ENCODE peak calls at places on chromosomes 4 and X, in ten cellular contexts. One of them, this sample, is unnamed.

GRCh38 chr4:98481167-98481566 is 177.2 kb downstream of the TSPAN5 start:
- DNase-seq in substantia nigra: peak
- DNase-seq in stimulated activated naive CD8-positive, alpha-beta T cell treated with anti-CD3 and anti-CD28 coated beads, Interleukin-15, Interleukin-2, amounts not matched to agents 100 U/mL and 50 U/mL, for 24 hours: no peak
- DNase-seq in posterior vena cava: no peak
- DNase-seq in activated naive CD4-positive, alpha-beta T cell treated with anti-CD3 and anti-CD28 coated beads for 36 hours: no peak
- DNase-seq in neural progenitor cell: no peak
- DNase-seq in activated gamma-delta T cell treated with Interleukin-2 at 50 U/mL for 16 hours: no peak
- DNase-seq in ecto neural progenitor cell: no peak
- DNase-seq in stimulated activated CD4-positive, alpha-beta T cell treated with anti-CD3 and anti-CD28 coated beads, TNF-alpha, amount 100 ng/mL, for 1 hour: no peak
- DNase-seq in iris pigment epithelial cell: no peak
- DNase-seq in this sample: peak

GRCh38 chr4:110483516-110483915 is 7.6 kb downstream of the ENPEP start:
- DNase-seq in iris pigment epithelial cell: no peak
- DNase-seq in activated gamma-delta T cell treated with Interleukin-2 at 50 U/mL for 16 hours: no peak
- DNase-seq in posterior vena cava: no peak
- DNase-seq in stimulated activated naive CD8-positive, alpha-beta T cell treated with anti-CD3 and anti-CD28 coated beads, Interleukin-15, Interleukin-2, amounts not matched to agents 100 U/mL and 50 U/mL, for 24 hours: no peak
- DNase-seq in activated naive CD4-positive, alpha-beta T cell treated with anti-CD3 and anti-CD28 coated beads for 36 hours: no peak
- DNase-seq in substantia nigra: no peak
- DNase-seq in neural progenitor cell: no peak
- DNase-seq in stimulated activated CD4-positive, alpha-beta T cell treated with anti-CD3 and anti-CD28 coated beads, TNF-alpha, amount 100 ng/mL, for 1 hour: no peak
- DNase-seq in ecto neural progenitor cell: no peak
- DNase-seq in this sample: no peak

GRCh38 chrX:43836435-43837184 is 45.6 kb downstream of the MAOB start:
- DNase-seq in stimulated activated naive CD8-positive, alpha-beta T cell treated with anti-CD3 and anti-CD28 coated beads, Interleukin-15, Interleukin-2, amounts not matched to agents 100 U/mL and 50 U/mL, for 24 hours: no peak
- DNase-seq in substantia nigra: no peak
- DNase-seq in iris pigment epithelial cell: peak
- DNase-seq in posterior vena cava: no peak
- DNase-seq in stimulated activated CD4-positive, alpha-beta T cell treated with anti-CD3 and anti-CD28 coated beads, TNF-alpha, amount 100 ng/mL, for 1 hour: no peak
- DNase-seq in activated naive CD4-positive, alpha-beta T cell treated with anti-CD3 and anti-CD28 coated beads for 36 hours: no peak
- DNase-seq in neural progenitor cell: peak
- DNase-seq in ecto neural progenitor cell: no peak
- DNase-seq in activated gamma-delta T cell treated with Interleukin-2 at 50 U/mL for 16 hours: no peak
- DNase-seq in this sample: no peak

GRCh38 chrX:38770152-38770551 is 31.1 kb upstream of the MID1IP1 start:
- DNase-seq in iris pigment epithelial cell: no peak
- DNase-seq in substantia nigra: no peak
- DNase-seq in stimulated activated CD4-positive, alpha-beta T cell treated with anti-CD3 and anti-CD28 coated beads, TNF-alpha, amount 100 ng/mL, for 1 hour: no peak
- DNase-seq in stimulated activated naive CD8-positive, alpha-beta T cell treated with anti-CD3 and anti-CD28 coated beads, Interleukin-15, Interleukin-2, amounts not matched to agents 100 U/mL and 50 U/mL, for 24 hours: no peak
- DNase-seq in activated naive CD4-positive, alpha-beta T cell treated with anti-CD3 and anti-CD28 coated beads for 36 hours: no peak
- DNase-seq in activated gamma-delta T cell treated with Interleukin-2 at 50 U/mL for 16 hours: no peak
- DNase-seq in ecto neural progenitor cell: no peak
- DNase-seq in neural progenitor cell: no peak
- DNase-seq in posterior vena cava: no peak
- DNase-seq in this sample: no peak

GRCh38 chrX:102832661-102833060 is 104.4 kb upstream of the RAB40AL start:
- DNase-seq in posterior vena cava: no peak
- DNase-seq in activated naive CD4-positive, alpha-beta T cell treated with anti-CD3 and anti-CD28 coated beads for 36 hours: no peak
- DNase-seq in ecto neural progenitor cell: no peak
- DNase-seq in activated gamma-delta T cell treated with Interleukin-2 at 50 U/mL for 16 hours: no peak
- DNase-seq in iris pigment epithelial cell: peak
- DNase-seq in stimulated activated naive CD8-positive, alpha-beta T cell treated with anti-CD3 and anti-CD28 coated beads, Interleukin-15, Interleukin-2, amounts not matched to agents 100 U/mL and 50 U/mL, for 24 hours: no peak
- DNase-seq in neural progenitor cell: peak
- DNase-seq in stimulated activated CD4-positive, alpha-beta T cell treated with anti-CD3 and anti-CD28 coated beads, TNF-alpha, amount 100 ng/mL, for 1 hour: no peak
- DNase-seq in substantia nigra: no peak
- DNase-seq in this sample: no peak

GRCh38 chrX:16172391-16172790 is 5.1 kb downstream of the MAGEB17 start:
- DNase-seq in ecto neural progenitor cell: no peak
- DNase-seq in stimulated activated naive CD8-positive, alpha-beta T cell treated with anti-CD3 and anti-CD28 coated beads, Interleukin-15, Interleukin-2, amounts not matched to agents 100 U/mL and 50 U/mL, for 24 hours: no peak
- DNase-seq in substantia nigra: no peak
- DNase-seq in iris pigment epithelial cell: no peak
- DNase-seq in neural progenitor cell: no peak
- DNase-seq in activated gamma-delta T cell treated with Interleukin-2 at 50 U/mL for 16 hours: no peak
- DNase-seq in activated naive CD4-positive, alpha-beta T cell treated with anti-CD3 and anti-CD28 coated beads for 36 hours: no peak
- DNase-seq in posterior vena cava: no peak
- DNase-seq in stimulated activated CD4-positive, alpha-beta T cell treated with anti-CD3 and anti-CD28 coated beads, TNF-alpha, amount 100 ng/mL, for 1 hour: no peak
- DNase-seq in this sample: no peak

GRCh38 chrX:48835524-48836329 is at the start of gene PCSK1N:
- DNase-seq in activated gamma-delta T cell treated with Interleukin-2 at 50 U/mL for 16 hours: peak
- DNase-seq in ecto neural progenitor cell: no peak
- DNase-seq in neural progenitor cell: peak
- DNase-seq in posterior vena cava: no peak
- DNase-seq in stimulated activated naive CD8-positive, alpha-beta T cell treated with anti-CD3 and anti-CD28 coated beads, Interleukin-15, Interleukin-2, amounts not matched to agents 100 U/mL and 50 U/mL, for 24 hours: peak
- DNase-seq in substantia nigra: peak
- DNase-seq in iris pigment epithelial cell: no peak
- DNase-seq in stimulated activated CD4-positive, alpha-beta T cell treated with anti-CD3 and anti-CD28 coated beads, TNF-alpha, amount 100 ng/mL, for 1 hour: no peak
- DNase-seq in activated naive CD4-positive, alpha-beta T cell treated with anti-CD3 and anti-CD28 coated beads for 36 hours: peak
- DNase-seq in this sample: no peak

GRCh38 chrX:8867454-8867853 is 66.3 kb upstream of the FAM9A start:
- DNase-seq in substantia nigra: no peak
- DNase-seq in posterior vena cava: no peak
- DNase-seq in activated naive CD4-positive, alpha-beta T cell treated with anti-CD3 and anti-CD28 coated beads for 36 hours: no peak
- DNase-seq in iris pigment epithelial cell: no peak
- DNase-seq in activated gamma-delta T cell treated with Interleukin-2 at 50 U/mL for 16 hours: no peak
- DNase-seq in stimulated activated CD4-positive, alpha-beta T cell treated with anti-CD3 and anti-CD28 coated beads, TNF-alpha, amount 100 ng/mL, for 1 hour: no peak
- DNase-seq in neural progenitor cell: no peak
- DNase-seq in ecto neural progenitor cell: no peak
- DNase-seq in stimulated activated naive CD8-positive, alpha-beta T cell treated with anti-CD3 and anti-CD28 coated beads, Interleukin-15, Interleukin-2, amounts not matched to agents 100 U/mL and 50 U/mL, for 24 hours: no peak
- DNase-seq in this sample: no peak

GRCh38 chr4:36716874-36717273 is 435.5 kb downstream of the DTHD1 start:
- DNase-seq in stimulated activated CD4-positive, alpha-beta T cell treated with anti-CD3 and anti-CD28 coated beads, TNF-alpha, amount 100 ng/mL, for 1 hour: no peak
- DNase-seq in iris pigment epithelial cell: peak
- DNase-seq in neural progenitor cell: no peak
- DNase-seq in posterior vena cava: no peak
- DNase-seq in substantia nigra: no peak
- DNase-seq in stimulated activated naive CD8-positive, alpha-beta T cell treated with anti-CD3 and anti-CD28 coated beads, Interleukin-15, Interleukin-2, amounts not matched to agents 100 U/mL and 50 U/mL, for 24 hours: no peak
- DNase-seq in ecto neural progenitor cell: no peak
- DNase-seq in activated naive CD4-positive, alpha-beta T cell treated with anti-CD3 and anti-CD28 coated beads for 36 hours: no peak
- DNase-seq in activated gamma-delta T cell treated with Interleukin-2 at 50 U/mL for 16 hours: no peak
- DNase-seq in this sample: no peak

GRCh38 chr4:185590982-185591381 is 55.7 kb upstream of the PDLIM3 start:
- DNase-seq in activated gamma-delta T cell treated with Interleukin-2 at 50 U/mL for 16 hours: no peak
- DNase-seq in ecto neural progenitor cell: no peak
- DNase-seq in posterior vena cava: no peak
- DNase-seq in substantia nigra: no peak
- DNase-seq in activated naive CD4-positive, alpha-beta T cell treated with anti-CD3 and anti-CD28 coated beads for 36 hours: no peak
- DNase-seq in iris pigment epithelial cell: no peak
- DNase-seq in stimulated activated CD4-positive, alpha-beta T cell treated with anti-CD3 and anti-CD28 coated beads, TNF-alpha, amount 100 ng/mL, for 1 hour: no peak
- DNase-seq in neural progenitor cell: no peak
- DNase-seq in stimulated activated naive CD8-positive, alpha-beta T cell treated with anti-CD3 and anti-CD28 coated beads, Interleukin-15, Interleukin-2, amounts not matched to agents 100 U/mL and 50 U/mL, for 24 hours: no peak
- DNase-seq in this sample: no peak

This sample was measured in right lobe of liver.